ENCODE peak calls at places on chromosomes 13 and 19, in eight cellular contexts. X, T, U, W, E, F, S and B are unnamed samples.

GRCh38 chr13:50521750-50522149 is 321.7 kb downstream of the DLEU7 start:
- DNase-seq in X (no peak), T (no peak), U (no peak), W (no peak), E (no peak), F (peak; percentile 86), S (peak; percentile 73), B (no peak)

GRCh38 chr13:102721800-102722231 is 27.0 kb upstream of the METTL21C start:
- DNase-seq in X (no peak), T (no peak), U (no peak), W (no peak), E (peak; percentile 20), F (peak; percentile 56), S (no peak), B (no peak)

GRCh38 chr19:49224856-49225255 is 67.3 kb downstream of the TRPM4 start:
- DNase-seq in X (peak; percentile 68), T (peak; percentile 84), U (no peak), W (peak; percentile 41), E (peak; percentile 37), F (peak; percentile 67), S (peak; percentile 61), B (peak; percentile 74)

GRCh38 chr19:31340059-31341025 is 8.9 kb downstream of the TSHZ3 start:
- DNase-seq in X (no peak), T (no peak), U (no peak), W (no peak), E (no peak), F (peak; percentile 72), S (peak; percentile 42), B (peak; percentile 22)

GRCh38 chr13:79030513-79030912 is 371.6 kb upstream of the OBI1 start:
- DNase-seq in X (no peak), T (no peak), U (no peak), W (no peak), E (no peak), F (no peak), S (no peak), B (no peak)

GRCh38 chr19:3778899-3779723 is 7.1 kb downstream of the MATK start:
- DNase-seq in X (no peak), T (no peak), U (no peak), W (no peak), E (no peak), F (no peak), S (no peak), B (no peak)

GRCh38 chr13:73708393-73708985 is 425.7 kb downstream of the KLF12 start:
- DNase-seq in X (peak; percentile 77), T (peak; percentile 49), U (no peak), W (no peak), E (no peak), F (peak; percentile 84), S (peak; percentile 76), B (peak; percentile 87)

GRCh38 chr19:55581828-55582223 is 1.2 kb upstream of the ZNF579 start:
- DNase-seq in X (no peak), T (no peak), U (no peak), W (no peak), E (no peak), F (no peak), S (no peak), B (no peak)

GRCh38 chr13:114110091-114110829 is 22.2 kb downstream of the RASA3 start:
- DNase-seq in X (no peak), T (no peak), U (peak; percentile 14), W (no peak), E (peak; percentile 51), F (no peak), S (peak; percentile 61), B (no peak)

GRCh38 chr13:34124912-34125311 is 307.0 kb downstream of the RFC3 start:
- DNase-seq in X (no peak), T (no peak), U (no peak), W (no peak), E (no peak), F (no peak), S (no peak), B (peak; percentile 34)

GRCh38 chr13:33250594-33250993 is 35.0 kb downstream of the STARD13 start:
- DNase-seq in X (no peak), T (no peak), U (no peak), W (no peak), E (no peak), F (no peak), S (no peak), B (no peak)

GRCh38 chr13:73910733-73911132 is 223.5 kb downstream of the KLF12 start:
- DNase-seq in X (no peak), T (no peak), U (no peak), W (no peak), E (no peak), F (no peak), S (no peak), B (no peak)

GRCh38 chr19:800360-801029 is 3.2 kb downstream of the PTBP1 start:
- DNase-seq in X (peak; percentile 65), T (peak; percentile 78), U (no peak), W (no peak), E (peak; percentile 25), F (peak; percentile 63), S (no peak), B (peak; percentile 76)

GRCh38 chr19:49997709-49998108 is 27.5 kb downstream of the VRK3 start:
- DNase-seq in X (no peak), T (no peak), U (no peak), W (no peak), E (no peak), F (peak; percentile 28), S (peak; percentile 29), B (peak; percentile 37)

GRCh38 chr19:35344511-35345031 is 3.1 kb upstream of the FFAR1 start:
- DNase-seq in X (no peak), T (no peak), U (peak; percentile 14), W (no peak), E (no peak), F (no peak), S (no peak), B (no peak)

GRCh38 chr13:77693449-77693940 is 4.0 kb upstream of the SLAIN1 start:
- DNase-seq in X (no peak), T (no peak), U (no peak), W (no peak), E (no peak), F (no peak), S (no peak), B (no peak)

GRCh38 chr13:74406439-74406838 is 272.2 kb upstream of the KLF12 start:
- DNase-seq in X (no peak), T (no peak), U (no peak), W (no peak), E (no peak), F (no peak), S (no peak), B (no peak)

GRCh38 chr19:14520543-14520942 is 2.3 kb upstream of the DNAJB1 start:
- DNase-seq in X (no peak), T (no peak), U (no peak), W (no peak), E (no peak), F (no peak), S (no peak), B (no peak)

GRCh38 chr13:33992891-33993336 is 175.0 kb downstream of the RFC3 start:
- DNase-seq in X (no peak), T (no peak), U (no peak), W (no peak), E (no peak), F (no peak), S (no peak), B (no peak)

GRCh38 chr13:39552233-39552632 is 50.8 kb downstream of the LHFPL6 start:
- DNase-seq in X (no peak), T (no peak), U (no peak), W (no peak), E (no peak), F (no peak), S (no peak), B (no peak)

GRCh38 chr13:51297556-51297955 is 41.9 kb upstream of the SERPINE3 start:
- DNase-seq in X (no peak), T (no peak), U (no peak), W (no peak), E (no peak), F (no peak), S (no peak), B (no peak)

GRCh38 chr19:15249912-15250634 is 17.8 kb upstream of the EPHX3 start:
- DNase-seq in X (peak; percentile 42), T (peak; percentile 67), U (peak; percentile 72), W (peak; percentile 81), E (peak; percentile 70), F (peak; percentile 94), S (peak; percentile 81), B (no peak)

GRCh38 chr19:42076375-42076944 is 494 bp downstream of the ZNF574 start:
- DNase-seq in X (peak; percentile 51), T (no peak), U (no peak), W (peak; percentile 56), E (no peak), F (no peak), S (no peak), B (no peak)

GRCh38 chr19:55082023-55082851 is 6.6 kb downstream of the EPS8L1 start:
- DNase-seq in X (no peak), T (no peak), U (peak; percentile 33), W (no peak), E (no peak), F (peak; percentile 54), S (peak; percentile 58), B (peak; percentile 31)

GRCh38 chr13:46761866-46762265 is 35.1 kb downstream of the ESD start:
- DNase-seq in X (peak; percentile 50), T (no peak), U (no peak), W (no peak), E (no peak), F (no peak), S (no peak), B (no peak)

GRCh38 chr19:45670670-45671453 is 2.8 kb downstream of the GIPR start:
- DNase-seq in X (peak; percentile 97), T (peak; percentile 96), U (peak; percentile 63), W (peak; percentile 61), E (peak; percentile 61), F (peak; percentile 89), S (peak; percentile 88), B (peak; percentile 91)
- H3K4me3 ChIP-seq in X (peak overlapping the region; percentile 20), T (peak overlapping the region; percentile 51), U (no peak overlapping the region), W (no peak overlapping the region), E (peak overlapping the region; percentile 22), F (peak overlapping the region; percentile 14), S (no peak overlapping the region), B (no peak overlapping the region)

GRCh38 chr19:18499055-18499775 is 22.7 kb downstream of the ELL start:
- DNase-seq in X (no peak), T (no peak), U (no peak), W (no peak), E (no peak), F (no peak), S (peak; percentile 85), B (no peak)
- H3K4me1 ChIP-seq in X (peaks cover 39% of the 10 kb centered on the region), T (peaks cover 24% of the 10 kb centered on the region), U (peaks cover 44% of the 10 kb centered on the region), W (peaks cover 72% of the 10 kb centered on the region), E (peaks cover 100% of the 10 kb centered on the region), F (peaks cover 8% of the 10 kb centered on the region), S (peaks cover 48% of the 10 kb centered on the region), B (peaks cover 32% of the 10 kb centered on the region)

GRCh38 chr19:11422163-11423068 is 3.3 kb upstream of the RGL3 start:
- DNase-seq in X (peak; percentile 90), T (peak; percentile 98), U (peak; percentile 64), W (peak; percentile 86), E (peak; percentile 70), F (peak; percentile 73), S (peak; percentile 78), B (peak; percentile 66)
- H3K4me3 ChIP-seq in X (peak overlapping the region; percentile 29), T (peak overlapping the region; percentile 49), U (no peak overlapping the region), W (peak overlapping the region; percentile 48), E (peak overlapping the region; percentile 45), F (no peak overlapping the region), S (peak overlapping the region; percentile 27), B (peak overlapping the region; percentile 34)

DNA sequence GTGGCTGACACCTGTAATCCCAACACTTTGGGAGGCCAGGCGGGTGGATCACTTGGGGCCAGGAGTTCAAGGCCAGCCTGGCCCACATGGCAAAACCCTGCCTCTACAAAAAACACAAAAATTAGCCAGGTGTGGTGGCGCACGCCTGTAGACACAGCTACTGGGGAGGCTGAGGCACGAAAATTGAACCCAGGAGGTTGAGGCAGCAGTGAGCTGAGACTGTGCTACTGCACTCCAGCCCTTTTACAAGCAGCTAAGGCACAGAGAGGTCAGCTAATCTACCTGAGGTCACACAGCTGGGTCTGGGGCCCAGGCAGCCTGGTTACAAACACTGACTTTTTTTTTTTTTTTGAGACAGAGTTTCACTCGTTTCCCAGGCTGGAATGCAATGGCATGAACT is 27.2 kb downstream of the MED26 start:
- DNase-seq in X (no peak), T (no peak), U (no peak), W (no peak), E (no peak), F (no peak), S (no peak), B (no peak)
- H3K4me1 ChIP-seq in X (no peaks in the 10 kb centered on the region), T (no peaks in the 10 kb centered on the region), U (peaks cover 12% of the 10 kb centered on the region), W (peaks cover 15% of the 10 kb centered on the region), E (peaks cover 46% of the 10 kb centered on the region), F (peaks cover 16% of the 10 kb centered on the region), S (peaks cover 26% of the 10 kb centered on the region), B (no peaks in the 10 kb centered on the region)